ENCODE peak calls at places on chromosome 5, in eight cellular contexts. A is uterus, J is breast epithelium, W is A549, P is heart left ventricle, I is ovary, S is IMR-90, K is gastrocnemius medialis. Y is an unnamed sample. For H3K4me1, the result is how much of the 10 kb centered on the place peaks cover.

GRCh38 chr5:161778796-161779195 is 69.1 kb upstream of the GABRA1 start:
- DNase-seq in P (no peak), J (no peak), K (no peak), A (no peak), S (no peak), I (no peak), W (no peak), Y (no peak)

GRCh38 chr5:24804221-24804681 is 159.5 kb upstream of the CDH10 start:
- DNase-seq in S (no peak), I (no peak), K (no peak), A (no peak), W (no peak), J (no peak), P (no peak), Y (no peak)

GRCh38 chr5:1035421-1036405 is 27.1 kb downstream of the NKD2 start:
- DNase-seq in I (no peak), S (no peak), J (no peak), A (no peak), K (no peak), P (peak), W (no peak), Y (peak)

GRCh38 chr5:137617806-137618205 is 118.1 kb downstream of the KLHL3 start:
- DNase-seq in I (no peak), A (no peak), W (no peak), K (no peak), S (peak), P (no peak), J (no peak), Y (no peak)

GRCh38 chr5:116583823-116584222 is 9.2 kb upstream of the SEMA6A start:
- DNase-seq in W (no peak), S (no peak), I (no peak), P (no peak), A (no peak), J (no peak), K (no peak), Y (no peak)

GRCh38 chr5:149962040-149962439 is 1.5 kb downstream of the SLC26A2 start:
- DNase-seq in A (no peak), J (no peak), W (peak), S (peak), K (no peak), P (no peak), I (no peak), Y (no peak)

GRCh38 chr5:58231041-58231440 is 228.8 kb downstream of the PLK2 start:
- DNase-seq in P (no peak), I (no peak), K (no peak), W (peak), J (no peak), A (no peak), S (peak), Y (no peak)

GRCh38 chr5:141814064-141814982 is 63.9 kb downstream of the PCDH1 start:
- DNase-seq in S (no peak), W (peak), A (peak), I (no peak), P (peak), J (no peak), K (no peak), Y (peak)

GRCh38 chr5:56330806-56331205 is 97.7 kb upstream of the ANKRD55 start:
- DNase-seq in J (no peak), A (no peak), I (no peak), S (no peak), P (no peak), W (no peak), K (no peak), Y (no peak)

GRCh38 chr5:135024956-135025729 is 8.9 kb downstream of the PITX1 start:
- DNase-seq in W (peak), P (peak), K (no peak), J (no peak), S (no peak), A (no peak), I (no peak), Y (no peak)

GRCh38 chr5:153043876-153044275 is 446.6 kb upstream of the GRIA1 start:
- DNase-seq in K (no peak), I (no peak), J (no peak), S (no peak), P (no peak), W (no peak), A (no peak), Y (no peak)

GRCh38 chr5:55392669-55393068 is 84.9 kb downstream of the MTREX start:
- DNase-seq in K (no peak), W (no peak), I (no peak), P (no peak), A (no peak), S (no peak), J (no peak), Y (no peak)

GRCh38 chr5:180823938-180824629 is 21.5 kb upstream of the MGAT1 start:
- DNase-seq in S (no peak), W (no peak), K (no peak), P (no peak), I (no peak), A (no peak), J (no peak), Y (no peak)

GRCh38 chr5:39580702-39581498 is 156.1 kb upstream of the DAB2 start:
- DNase-seq in A (no peak), K (no peak), S (peak), I (no peak), P (no peak), W (no peak), J (no peak), Y (no peak)

GRCh38 chr5:60754495-60754894 is 54.5 kb upstream of the DEPDC1B start:
- DNase-seq in A (no peak), K (no peak), J (no peak), P (no peak), S (no peak), I (no peak), W (no peak), Y (no peak)

GRCh38 chr5:141245250-141245717 is at the start of gene PCDHB15:
- DNase-seq in A (peak), S (no peak), K (no peak), I (peak), P (no peak), J (no peak), W (peak), Y (no peak)

GRCh38 chr5:979100-979817 is 29.3 kb upstream of the NKD2 start:
- DNase-seq in P (peak), S (no peak), A (no peak), W (no peak), J (no peak), I (no peak), K (no peak), Y (no peak)

GRCh38 chr5:10856071-10856470 is 95.0 kb upstream of the DAP start:
- DNase-seq in S (no peak), W (no peak), J (no peak), A (no peak), I (no peak), K (no peak), P (no peak), Y (no peak)

GRCh38 chr5:40798856-40799210 is 659 bp upstream of the PRKAA1 start:
- DNase-seq in P (no peak), I (no peak), S (no peak), W (no peak), K (no peak), A (no peak), J (no peak), Y (no peak)

GRCh38 chr5:145825751-145826180 is 9.4 kb downstream of the PRELID2 start:
- DNase-seq in I (no peak), J (no peak), A (no peak), K (no peak), P (no peak), S (peak), W (peak), Y (no peak)

GRCh38 chr5:103674321-103674720 is 111.7 kb upstream of the NUDT12 start:
- DNase-seq in K (no peak), W (no peak), J (no peak), S (no peak), A (no peak), P (no peak), I (no peak), Y (no peak)

GRCh38 chr5:162565-163337 is 28.5 kb upstream of the LRRC14B start:
- DNase-seq in J (peak), I (no peak), A (no peak), P (peak), K (no peak), S (no peak), W (no peak), Y (no peak)

GRCh38 chr5:143664623-143665022 is 147.3 kb upstream of the HMHB1 start:
- DNase-seq in J (no peak), W (no peak), S (no peak), K (no peak), P (no peak), A (no peak), I (no peak), Y (no peak)

GRCh38 chr5:926416-927171 is 33.9 kb downstream of the TRIP13 start:
- DNase-seq in K (no peak), A (no peak), P (no peak), S (no peak), I (peak), W (no peak), J (no peak), Y (peak)

GRCh38 chr5:65213921-65214525 is 267.7 kb downstream of the ADAMTS6 start:
- DNase-seq in P (no peak), W (peak), J (no peak), I (no peak), S (peak), A (no peak), K (no peak), Y (no peak)

GRCh38 chr5:102792705-102793104 is 37.6 kb downstream of the PAM start:
- DNase-seq in W (peak), S (no peak), A (no peak), I (no peak), J (no peak), K (no peak), P (no peak), Y (no peak)

GRCh38 chr5:20213803-20214202 is 225.8 kb upstream of the CDH18 start:
- DNase-seq in S (no peak), I (no peak), K (no peak), P (no peak), J (no peak), W (no peak), A (no peak), Y (no peak)

GRCh38 chr5:126849101-126849678 is 72.3 kb downstream of the LMNB1 start:
- DNase-seq in P (no peak), S (peak), W (no peak), I (no peak), A (peak), J (no peak), K (no peak), Y (no peak)

GRCh38 chr5:115343855-115344254 is 47.4 kb upstream of the CCDC112 start:
- DNase-seq in W (peak), J (no peak), I (no peak), K (no peak), A (no peak), S (peak), P (no peak), Y (no peak)

GRCh38 chr5:142295084-142295758 is 29.6 kb downstream of the SPRY4 start:
- DNase-seq in J (no peak), I (no peak), W (no peak), P (peak), S (peak), K (no peak), A (no peak), Y (no peak)

GRCh38 chr5:172733179-172733973 is 37.6 kb downstream of the DUSP1 start:
- DNase-seq in W (no peak), P (peak), J (peak), I (peak), K (peak), A (peak), S (peak), Y (peak)
- TF ChIP-seq POLR2A in W (no peak), P (no peak), J (peak), I (no peak), K (peak), A (peak), S (peak), Y (no peak)

DNA sequence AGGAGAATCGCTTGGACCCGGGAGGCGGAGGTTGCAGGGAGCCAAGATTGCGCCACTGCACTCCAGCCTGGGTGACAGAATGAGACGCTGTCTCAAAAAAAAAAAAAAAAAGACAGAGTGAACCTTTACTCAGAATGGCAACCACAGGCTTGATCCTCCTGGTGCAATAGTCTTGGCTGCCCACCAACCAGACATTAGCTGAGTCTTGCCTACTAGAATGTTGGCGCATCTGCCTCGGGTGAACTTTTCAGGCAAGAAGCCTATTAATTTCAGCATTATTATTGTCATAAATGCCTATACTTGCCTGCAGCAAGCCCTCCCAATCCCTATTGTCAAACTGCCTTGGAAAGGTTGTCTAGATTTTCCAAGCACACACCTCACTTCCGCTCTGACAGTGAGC is 4.2 kb downstream of the SERINC5 start:
- DNase-seq in J (no peak), A (no peak), W (no peak), K (peak), P (no peak), S (peak), I (no peak), Y (no peak)
- H3K4me1 ChIP-seq in J (under half), A (under half), W (under half), K (under half), P (under half), S (under half), I (under half), Y (half or more)

GRCh38 chr5:113337515-113338140 is 97.2 kb downstream of the TSSK1B start:
- DNase-seq in J (no peak), S (peak), A (no peak), P (no peak), I (no peak), K (no peak), W (no peak), Y (no peak)

GRCh38 chr5:113338628-113339027 is 96.2 kb downstream of the TSSK1B start:
- DNase-seq in I (no peak), A (no peak), K (no peak), W (no peak), J (no peak), S (no peak), P (no peak), Y (no peak)

GRCh38 chr5:113343343-113343742 is 91.4 kb downstream of the TSSK1B start:
- DNase-seq in K (no peak), S (peak), W (no peak), P (no peak), I (no peak), A (no peak), J (no peak), Y (no peak)

GRCh38 chr5:113336975-113337374 is 97.8 kb downstream of the TSSK1B start:
- DNase-seq in P (no peak), I (no peak), K (no peak), S (peak), A (peak), W (peak), J (no peak), Y (no peak)

GRCh38 chr5:113340537-113340936 is 94.3 kb downstream of the TSSK1B start:
- DNase-seq in A (no peak), S (no peak), I (no peak), P (peak), J (no peak), W (peak), K (no peak), Y (no peak)
- TF ChIP-seq CTCF in A (no peak), S (no peak), I (no peak), P (no peak), J (no peak), W (no peak), K (no peak), Y (no peak)

DNA sequence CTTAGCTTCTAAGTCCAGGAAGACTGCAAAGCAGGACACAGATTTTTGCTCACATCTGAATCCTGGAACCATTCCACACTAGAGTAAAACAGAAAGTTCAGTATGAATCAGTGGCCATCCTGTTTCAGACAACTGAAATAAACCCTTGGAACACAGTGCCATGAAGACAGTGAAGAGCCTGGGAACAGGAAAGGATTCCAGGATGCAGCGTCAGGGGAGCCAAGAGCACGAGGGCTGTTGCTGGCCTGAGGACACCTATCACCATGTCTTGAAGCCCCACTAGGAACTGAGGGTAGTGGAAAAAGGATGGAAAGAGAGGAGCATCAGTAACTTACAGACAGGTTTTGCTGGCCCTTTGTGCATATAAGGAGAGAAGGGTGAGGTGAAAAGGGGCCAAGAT is 115.3 kb upstream of the FSTL4 start:
- DNase-seq in A (no peak), K (no peak), I (no peak), W (no peak), J (no peak), P (no peak), S (no peak), Y (no peak)
- TF ChIP-seq POLR2A in A (no peak), K (no peak), I (no peak), W (no peak), J (no peak), P (no peak), S (no peak), Y (no peak)

GRCh38 chr5:175681045-175681974 is 23.4 kb downstream of the HRH2 start:
- DNase-seq in K (no peak), W (no peak), J (no peak), I (no peak), A (no peak), S (no peak), P (no peak), Y (no peak)

GRCh38 chr5:175680020-175680419 is 22.1 kb downstream of the HRH2 start:
- DNase-seq in S (no peak), W (no peak), K (no peak), J (no peak), A (no peak), I (no peak), P (no peak), Y (no peak)

GRCh38 chr5:175682664-175683063 is 24.8 kb downstream of the HRH2 start:
- DNase-seq in S (no peak), K (no peak), J (no peak), P (no peak), I (no peak), W (no peak), A (no peak), Y (no peak)

GRCh38 chr5:175681975-175682354 is 24.1 kb downstream of the HRH2 start:
- DNase-seq in K (no peak), I (no peak), S (no peak), P (no peak), J (no peak), A (no peak), W (no peak), Y (no peak)

GRCh38 chr5:175680463-175680862 is 22.6 kb downstream of the HRH2 start:
- DNase-seq in P (no peak), I (no peak), A (no peak), J (no peak), W (no peak), S (no peak), K (no peak), Y (no peak)
- H3K4me1 ChIP-seq in P (under half), I (under half), A (under half), J (under half), W (under half), S (under half), K (under half), Y (under half)

DNA sequence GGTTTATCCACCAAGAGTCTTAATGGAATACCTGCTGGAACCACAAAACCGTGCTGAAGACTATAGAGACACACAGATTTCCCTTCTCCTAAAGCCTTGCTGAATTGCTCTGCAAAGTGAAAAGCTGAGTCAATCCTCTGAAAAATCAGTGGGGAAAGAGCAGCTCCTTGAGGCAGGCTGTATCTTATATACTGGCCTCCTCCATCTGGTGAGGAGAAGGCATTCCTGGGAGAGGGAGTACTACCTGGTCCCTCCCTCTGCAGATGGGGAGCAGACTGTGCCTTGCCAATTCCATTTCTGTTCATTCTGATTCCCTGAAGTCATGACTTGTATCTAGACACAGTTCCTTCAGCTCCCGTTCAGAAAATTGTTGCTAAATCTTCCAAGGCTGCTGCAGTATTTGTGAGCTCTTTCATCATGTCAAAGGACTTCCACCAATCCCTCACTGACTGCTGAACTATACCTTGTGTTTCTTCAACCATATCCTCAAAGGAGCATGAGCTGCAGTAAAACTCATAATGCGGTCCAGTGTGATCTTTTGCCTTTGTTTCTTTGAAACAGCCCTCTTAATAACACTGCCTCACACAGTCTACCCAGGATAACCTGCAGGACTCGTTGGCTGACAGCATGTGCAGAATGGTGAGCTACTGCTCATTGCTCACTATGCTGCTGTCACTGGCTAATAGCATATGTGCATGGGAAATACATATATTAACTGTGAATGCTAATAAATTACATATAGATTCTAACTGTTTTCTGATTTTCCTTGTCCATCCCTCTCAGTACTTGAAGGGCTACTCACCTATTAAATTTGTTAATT is 84.5 kb downstream of the FOXD1 start:
- DNase-seq in K (no peak), I (no peak), J (no peak), W (peak), S (peak), A (no peak), P (no peak), Y (no peak)
- TF ChIP-seq CTCF in K (no peak), I (no peak), J (no peak), W (no peak), S (peak), A (no peak), P (no peak), Y (no peak)

GRCh38 chr5:81505672-81506071 is 111.7 kb upstream of the ACOT12 start:
- DNase-seq in S (no peak), A (no peak), W (no peak), K (no peak), J (no peak), I (no peak), P (no peak), Y (no peak)
- TF ChIP-seq POLR2A in S (no peak), A (no peak), W (no peak), K (no peak), J (no peak), I (no peak), P (no peak), Y (no peak)